ENCODE peak calls at places on chromosomes 6 and 20, in seven cellular contexts. Y is uterus, U is mesothelial cell of epicardium, F is neural progenitor cell, A is GM20000, E is PC-9, I is GM12865. W is an unnamed sample.

GRCh38 chr20:20367681-20368413 is at the start of gene INSM1:
- DNase-seq in I (no peak), Y (no peak), A (peak; percentile 65), E (no peak), U (no peak), F (peak; percentile 90), W (no peak)

GRCh38 chr6:111800821-111801220 is 72.4 kb downstream of the FYN start:
- DNase-seq in A (no peak), F (no peak), Y (no peak), E (peak; percentile 42), U (no peak), I (no peak), W (no peak)

GRCh38 chr6:140002406-140003022 is 628.1 kb upstream of the CITED2 start:
- DNase-seq in Y (no peak), E (no peak), F (no peak), I (no peak), A (no peak), U (no peak), W (no peak)

GRCh38 chr6:4653141-4653540 is 123.1 kb upstream of the CDYL start:
- DNase-seq in F (no peak), I (no peak), E (no peak), A (no peak), Y (no peak), U (no peak), W (no peak)

GRCh38 chr6:161233986-161234620 is 39.8 kb downstream of the AGPAT4 start:
- DNase-seq in I (no peak), U (peak; percentile 62), Y (peak; percentile 92), E (no peak), A (no peak), F (no peak), W (no peak)

GRCh38 chr6:48278261-48278660 is 167.3 kb upstream of the PTCHD4 start:
- DNase-seq in F (peak; percentile 21), I (no peak), A (no peak), E (no peak), U (no peak), Y (no peak), W (no peak)

GRCh38 chr6:109117346-109118035 is 22.2 kb downstream of the CEP57L1 start:
- DNase-seq in F (no peak), A (peak; percentile 6), U (no peak), I (peak; percentile 43), Y (no peak), E (no peak), W (no peak)

GRCh38 chr20:5569021-5569420 is 181.2 kb upstream of the SHLD1 start:
- DNase-seq in Y (peak; percentile 32), A (peak; percentile 26), U (no peak), F (no peak), I (peak; percentile 60), E (peak; percentile 42), W (no peak)

GRCh38 chr6:87722831-87723726 is 21.0 kb upstream of the AKIRIN2 start:
- DNase-seq in A (no peak), I (peak; percentile 94), F (peak; percentile 76), U (no peak), Y (no peak), E (peak; percentile 91), W (peak; percentile 77)

GRCh38 chr6:113065606-113066005 is 718.5 kb downstream of the RFPL4B start:
- DNase-seq in F (peak; percentile 11), E (no peak), Y (no peak), I (no peak), A (no peak), U (no peak), W (no peak)

GRCh38 chr6:40714576-40715500 is 127.7 kb upstream of the LRFN2 start:
- DNase-seq in U (no peak), F (no peak), Y (no peak), I (no peak), A (no peak), E (no peak), W (no peak)

GRCh38 chr6:37027036-37027720 is 21.7 kb downstream of the FGD2 start:
- DNase-seq in Y (no peak), U (no peak), A (no peak), E (no peak), F (no peak), I (no peak), W (no peak)

GRCh38 chr20:35012227-35013069 is 56.8 kb downstream of the MYH7B start:
- DNase-seq in U (peak; percentile 26), F (no peak), A (no peak), E (no peak), Y (peak; percentile 36), I (no peak), W (no peak)

GRCh38 chr20:235891-236290 is 8.8 kb downstream of the DEFB129 start:
- DNase-seq in F (peak; percentile 25), E (no peak), A (no peak), U (no peak), Y (no peak), I (no peak), W (no peak)
- TF ChIP-seq CTCF in F (peak; percentile 21), E (no peak), A (no peak), U (no peak), Y (no peak), I (no peak), W (no peak)

DNA sequence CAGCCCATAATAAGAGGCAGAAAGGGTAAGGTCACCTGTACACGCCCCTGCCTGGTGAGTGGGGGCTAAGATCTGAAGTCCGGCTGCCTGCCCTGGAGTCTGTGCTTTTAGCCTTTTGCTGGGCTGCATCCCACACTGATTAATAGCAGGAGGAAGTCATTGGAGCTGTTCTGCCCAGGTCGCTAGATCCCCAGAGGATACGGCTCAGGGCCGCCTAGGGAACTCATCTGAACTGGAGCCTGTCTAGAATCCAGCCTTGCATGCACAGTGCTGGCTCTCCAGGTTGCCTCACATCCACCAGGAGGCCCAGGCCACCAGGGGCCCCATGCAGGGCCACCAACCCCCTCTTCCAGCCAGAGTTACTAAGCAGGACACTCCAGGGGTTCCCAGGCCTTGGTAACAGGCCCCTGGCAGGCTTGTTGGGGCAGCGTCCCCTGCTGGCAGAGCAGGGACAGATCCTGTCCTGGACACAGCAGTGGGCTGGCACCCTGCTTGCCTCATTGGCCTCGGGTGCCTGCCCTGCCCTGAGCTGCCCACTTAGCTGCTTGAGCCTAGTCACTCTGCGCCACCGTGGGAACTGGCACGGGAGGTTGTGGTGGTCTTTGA is 35.3 kb downstream of the EFCAB8 start:
- DNase-seq in I (peak; percentile 25), E (no peak), F (peak; percentile 75), Y (no peak), U (no peak), A (peak; percentile 30), W (no peak)
- TF ChIP-seq CTCF in I (peak; percentile 59), E (peak; percentile 56), F (peak; percentile 67), Y (no peak), U (no peak), A (peak; percentile 42), W (peak; percentile 25)

GRCh38 chr6:33880746-33881145 is 76.9 kb upstream of the MLN start:
- DNase-seq in A (no peak), F (no peak), I (no peak), Y (no peak), E (no peak), U (no peak), W (no peak)
- TF ChIP-seq CTCF in A (no peak), F (no peak), I (no peak), Y (no peak), E (no peak), U (no peak), W (no peak)

GRCh38 chr6:12504325-12504966 is 212.1 kb upstream of the PHACTR1 start:
- DNase-seq in U (no peak), E (no peak), F (peak; percentile 39), A (peak; percentile 41), Y (no peak), I (peak; percentile 67), W (no peak)
- TF ChIP-seq CTCF in U (peak; percentile 17), E (peak; percentile 87), F (peak; percentile 59), A (peak; percentile 16), Y (no peak), I (peak; percentile 61), W (peak; percentile 66)

DNA sequence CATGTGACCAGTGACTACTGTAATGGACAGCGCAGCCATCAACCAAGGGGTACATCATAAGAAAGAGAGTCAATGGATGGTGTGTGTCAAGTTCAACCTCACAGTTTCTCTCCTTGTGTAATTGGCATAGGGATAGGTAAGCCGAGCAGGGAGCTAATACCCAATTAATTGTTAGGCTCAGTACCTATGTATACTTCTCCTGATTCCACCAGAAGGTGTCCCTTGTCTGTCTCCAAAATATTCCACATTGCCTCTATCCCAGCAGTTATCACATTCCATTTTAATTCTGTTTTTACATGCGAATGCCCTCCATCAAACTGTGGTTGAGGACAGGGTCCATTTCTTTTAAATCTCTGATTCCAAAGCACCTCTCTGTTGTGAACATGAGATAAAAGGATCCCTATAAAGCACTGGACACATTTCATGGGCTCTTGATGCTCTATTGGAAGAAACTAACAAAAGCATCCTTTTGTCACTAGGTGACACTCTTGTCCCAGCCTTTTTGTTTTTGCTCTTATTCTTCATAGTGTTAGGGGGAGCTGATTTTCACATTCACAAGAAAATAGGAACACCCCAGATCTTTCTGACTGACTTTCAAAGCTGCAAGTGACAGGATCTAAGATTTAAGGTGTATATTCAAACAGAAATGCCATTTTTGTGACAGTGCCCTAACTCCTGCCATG is 38.9 kb downstream of the FBXO9 start:
- DNase-seq in F (peak; percentile 16), Y (no peak), E (peak; percentile 42), I (no peak), A (no peak), U (no peak), W (no peak)
- TF ChIP-seq CTCF in F (peak; percentile 48), Y (no peak), E (peak; percentile 69), I (no peak), A (no peak), U (no peak), W (no peak)

DNA sequence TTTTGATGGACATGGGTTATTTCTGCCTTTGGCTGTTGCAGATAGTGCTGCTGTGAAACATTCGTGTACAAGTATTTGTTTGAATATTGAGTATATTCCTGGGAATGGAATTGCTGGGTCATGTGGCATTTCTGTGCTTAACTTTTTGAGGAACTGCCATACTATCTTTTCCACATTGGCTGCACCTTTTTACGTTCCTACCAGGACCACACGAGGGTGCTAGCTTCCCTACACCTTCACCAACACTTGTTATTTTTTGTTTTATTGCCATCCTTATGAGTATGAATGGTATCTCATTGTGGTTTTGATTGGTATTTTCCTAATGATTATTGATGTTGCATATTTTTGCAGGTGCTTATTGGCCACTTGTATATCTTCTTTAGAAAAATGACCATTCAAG is 47.8 kb upstream of the PLCG1 start:
- DNase-seq in Y (no peak), E (no peak), I (no peak), A (no peak), F (no peak), U (no peak), W (no peak)
- TF ChIP-seq CTCF in Y (no peak), E (no peak), I (no peak), A (no peak), F (no peak), U (no peak), W (no peak)

GRCh38 chr20:6868864-6869263 is 101.4 kb downstream of the BMP2 start:
- DNase-seq in I (no peak), U (no peak), A (no peak), E (no peak), F (no peak), Y (no peak), W (no peak)

GRCh38 chr20:6866741-6867140 is 99.3 kb downstream of the BMP2 start:
- DNase-seq in F (no peak), Y (no peak), U (no peak), A (no peak), E (no peak), I (no peak), W (no peak)

DNA sequence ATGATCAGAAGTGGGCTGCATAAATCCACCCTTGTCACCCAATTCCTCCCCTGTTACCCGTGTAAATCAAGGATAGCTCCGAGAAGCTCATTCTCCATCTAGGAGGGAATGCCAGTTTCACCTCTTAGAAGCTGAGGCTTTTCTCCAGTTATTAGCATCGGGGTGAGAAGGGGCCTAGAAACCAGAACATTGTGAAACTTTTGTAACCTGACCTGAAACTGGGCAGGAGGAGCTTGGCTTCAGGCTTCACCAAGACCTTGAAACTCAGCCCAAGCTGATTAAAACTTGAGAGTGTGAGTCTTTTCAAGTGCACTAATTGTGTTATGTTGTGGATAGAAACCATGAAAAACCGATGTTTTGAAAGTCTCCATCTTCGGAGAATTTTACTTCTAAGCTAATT is 103.1 kb downstream of the BMP2 start:
- DNase-seq in E (no peak), F (no peak), A (no peak), U (no peak), I (no peak), Y (no peak), W (no peak)
- TF ChIP-seq CTCF in E (no peak), F (no peak), A (no peak), U (no peak), I (no peak), Y (no peak), W (no peak)